ENCODE peak calls at places on chromosomes 2 and 18, in eight cellular contexts. U, H, Z, T, C, P, W and F are unnamed samples.

GRCh38 chr2:205754285-205754923 is 72.1 kb downstream of the NRP2 start:
- DNase-seq in W (no peak), C (no peak), H (no peak), P (no peak), T (no peak), U (no peak), Z (no peak), F (no peak)

GRCh38 chr2:29714333-29714732 is 207.1 kb downstream of the ALK start:
- DNase-seq in T (peak; percentile 10), P (no peak), U (no peak), Z (no peak), H (no peak), C (no peak), W (no peak), F (no peak)

GRCh38 chr2:11140492-11140891 is 14.8 kb upstream of the SLC66A3 start:
- DNase-seq in T (no peak), P (no peak), U (peak; percentile 47), W (no peak), H (no peak), Z (no peak), C (no peak), F (no peak)

GRCh38 chr2:150376627-150377335 is 110.7 kb downstream of the RND3 start:
- DNase-seq in T (peak; percentile 22), P (no peak), Z (no peak), U (peak; percentile 82), H (no peak), C (no peak), W (no peak), F (no peak)

GRCh38 chr18:74682998-74683311 is 85.3 kb downstream of the ZNF407 start:
- DNase-seq in T (no peak), U (peak; percentile 27), P (no peak), H (no peak), Z (no peak), W (no peak), C (no peak), F (no peak)

GRCh38 chr2:71070294-71071025 is 2.0 kb downstream of the NAGK start:
- DNase-seq in C (peak; percentile 81), Z (no peak), H (no peak), P (no peak), U (peak; percentile 43), T (peak; percentile 73), W (no peak), F (no peak)

GRCh38 chr2:202096736-202097135 is 23.7 kb downstream of the KIAA2012 start:
- DNase-seq in P (no peak), T (no peak), U (no peak), Z (no peak), H (no peak), W (no peak), C (no peak), F (no peak)

GRCh38 chr2:37523861-37524362 is 147.5 kb downstream of the CDC42EP3 start:
- DNase-seq in U (peak; percentile 86), W (peak; percentile 21), Z (no peak), T (no peak), P (no peak), H (no peak), C (no peak), F (no peak)

GRCh38 chr18:48061781-48062570 is 131.5 kb upstream of the SMAD2 start:
- DNase-seq in W (no peak), U (no peak), T (no peak), H (no peak), C (no peak), Z (no peak), P (no peak), F (no peak)

GRCh38 chr2:106565599-106565998 is 78.4 kb downstream of the CD8B2 start:
- DNase-seq in W (no peak), H (no peak), T (no peak), C (no peak), P (no peak), U (no peak), Z (no peak), F (no peak)

GRCh38 chr18:22624171-22624570 is 206.5 kb upstream of the CTAGE1 start:
- DNase-seq in H (no peak), U (no peak), C (no peak), Z (no peak), P (no peak), T (no peak), W (no peak), F (no peak)

GRCh38 chr2:172819943-172820342 is 84.3 kb downstream of the RAPGEF4 start:
- DNase-seq in P (no peak), H (no peak), Z (no peak), U (no peak), T (no peak), C (no peak), W (no peak), F (no peak)

GRCh38 chr2:38601463-38602135 is 1.1 kb downstream of the HNRNPLL start:
- DNase-seq in W (no peak), P (no peak), U (peak; percentile 63), Z (no peak), H (no peak), T (peak; percentile 56), C (peak; percentile 30), F (no peak)

GRCh38 chr2:127612111-127612822 is 33.7 kb upstream of the GPR17 start:
- DNase-seq in P (peak; percentile 34), U (no peak), T (no peak), H (peak; percentile 33), C (peak; percentile 33), W (peak; percentile 5), Z (no peak), F (peak; percentile 17)

GRCh38 chr2:125070726-125071505 is 1045.8 kb downstream of the CNTNAP5 start:
- DNase-seq in H (no peak), Z (no peak), P (no peak), C (no peak), U (no peak), T (peak; percentile 3), W (no peak), F (no peak)

GRCh38 chr2:135819211-135819610 is 17.8 kb downstream of the LCT start:
- DNase-seq in W (peak; percentile 35), H (no peak), P (no peak), U (no peak), Z (no peak), C (peak; percentile 69), T (peak; percentile 71), F (no peak)

GRCh38 chr18:32271649-32272324 is 81.9 kb downstream of the MEP1B start:
- DNase-seq in W (peak; percentile 21), T (peak; percentile 83), P (no peak), U (peak; percentile 76), C (peak; percentile 66), H (no peak), Z (no peak), F (no peak)

GRCh38 chr2:150688016-150688415 is 200.5 kb upstream of the RND3 start:
- DNase-seq in W (no peak), C (no peak), U (peak; percentile 59), P (no peak), H (no peak), T (no peak), Z (no peak), F (no peak)

GRCh38 chr2:147297820-147298219 is 547.0 kb upstream of the ACVR2A start:
- DNase-seq in H (no peak), C (no peak), Z (no peak), U (no peak), W (no peak), T (no peak), P (no peak), F (peak; percentile 3)

GRCh38 chr2:46460241-46460921 is 19.0 kb upstream of the TMEM247 start:
- DNase-seq in W (no peak), T (no peak), P (no peak), H (peak; percentile 69), C (no peak), U (no peak), Z (peak; percentile 77), F (no peak)

GRCh38 chr2:8544786-8545631 is 136.8 kb upstream of the ID2 start:
- DNase-seq in H (no peak), P (peak; percentile 70), T (peak; percentile 42), Z (peak; percentile 68), U (peak; percentile 63), C (peak; percentile 86), W (peak; percentile 73), F (peak; percentile 72)

DNA sequence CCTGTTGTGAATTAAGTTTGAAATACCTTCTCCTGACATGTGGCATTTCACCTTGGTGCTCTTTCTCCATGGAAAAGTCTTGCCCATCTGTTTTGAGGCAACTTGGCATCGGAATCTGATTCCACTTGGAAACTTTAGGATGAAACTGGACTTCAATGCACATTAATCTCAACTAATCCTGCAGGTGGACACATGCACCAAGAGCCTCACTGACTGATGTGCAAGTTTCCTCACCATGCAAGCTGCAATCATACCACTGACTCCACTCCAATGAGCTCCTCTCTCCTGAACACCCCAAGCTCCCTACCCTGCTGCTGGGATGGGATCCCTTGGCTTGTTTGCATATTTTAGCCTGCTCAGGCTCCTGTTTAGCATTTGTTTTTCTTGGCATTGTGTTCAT is 141.7 kb downstream of the OSR1 start:
- DNase-seq in C (no peak), T (no peak), Z (no peak), U (peak; percentile 30), W (no peak), P (no peak), H (no peak), F (no peak)
- H3K27me3 ChIP-seq in C (no peaks in the 10 kb centered on the region), T (no peaks in the 10 kb centered on the region), Z (no peaks in the 10 kb centered on the region), U (no peaks in the 10 kb centered on the region), W (no peaks in the 10 kb centered on the region), P (no peaks in the 10 kb centered on the region), H (no peaks in the 10 kb centered on the region), F (no peaks in the 10 kb centered on the region)

DNA sequence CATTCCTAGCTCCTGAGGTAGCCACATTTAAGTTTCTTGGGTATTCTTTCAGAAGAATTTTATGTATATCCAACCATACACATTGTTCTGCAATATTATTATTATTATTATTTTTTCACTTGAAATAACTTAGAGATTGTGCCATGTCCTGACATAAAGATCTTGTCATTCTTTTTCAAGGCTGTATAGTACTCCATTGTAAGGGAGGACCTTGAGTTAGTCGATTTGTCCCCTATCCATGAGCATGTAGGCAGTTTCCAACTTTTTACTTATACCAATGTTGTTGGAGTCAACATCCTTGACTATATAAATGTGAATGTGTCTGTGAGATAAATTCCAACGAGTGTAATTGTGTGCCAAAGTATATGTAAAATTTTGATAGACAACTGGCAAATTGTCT is 891 bp upstream of the EGR4 start:
- DNase-seq in T (no peak), Z (no peak), P (no peak), W (no peak), C (no peak), H (no peak), U (no peak), F (no peak)
- H3K27me3 ChIP-seq in T (peaks cover 85% of the 10 kb centered on the region), Z (peaks cover 98% of the 10 kb centered on the region), P (peaks cover 28% of the 10 kb centered on the region), W (peaks cover 90% of the 10 kb centered on the region), C (peaks cover 75% of the 10 kb centered on the region), H (no peaks in the 10 kb centered on the region), U (peaks cover 73% of the 10 kb centered on the region), F (peaks cover 82% of the 10 kb centered on the region)

GRCh38 chr2:100321881-100322820 is at the start of gene LONRF2:
- DNase-seq in C (peak; percentile 79), Z (peak; percentile 39), U (peak; percentile 75), H (peak; percentile 90), W (no peak), T (peak; percentile 62), P (no peak), F (no peak)
- H3K27me3 ChIP-seq in C (peaks cover 49% of the 10 kb centered on the region), Z (peaks cover 42% of the 10 kb centered on the region), U (peaks cover 40% of the 10 kb centered on the region), H (no peaks in the 10 kb centered on the region), W (peaks cover 62% of the 10 kb centered on the region), T (peaks cover 63% of the 10 kb centered on the region), P (peaks cover 12% of the 10 kb centered on the region), F (peaks cover 66% of the 10 kb centered on the region)

DNA sequence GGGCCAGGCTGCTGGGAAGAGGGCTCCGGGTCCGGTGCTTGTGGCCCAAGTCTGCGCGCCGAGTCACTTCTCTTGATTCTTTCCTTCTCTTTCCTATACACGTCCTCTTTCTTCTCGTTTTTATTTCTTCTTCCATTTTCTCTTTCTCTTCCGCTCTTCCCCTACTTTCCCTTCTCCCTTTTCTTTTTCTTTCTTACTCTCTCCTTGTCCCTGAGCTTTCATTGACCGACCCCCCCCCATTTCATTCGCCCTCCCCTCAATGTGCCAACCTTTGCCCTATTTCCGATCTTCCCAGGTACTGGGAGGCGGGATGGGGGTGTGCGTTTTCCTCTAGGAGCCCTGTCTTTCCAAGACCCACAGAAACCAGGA is 1.8 kb downstream of the ONECUT2 start:
- DNase-seq in C (no peak), Z (no peak), P (no peak), H (no peak), W (no peak), T (no peak), U (no peak), F (no peak)
- H3K27me3 ChIP-seq in C (peaks cover 92% of the 10 kb centered on the region), Z (peaks cover 97% of the 10 kb centered on the region), P (peaks cover 79% of the 10 kb centered on the region), H (no peaks in the 10 kb centered on the region), W (peaks cover 94% of the 10 kb centered on the region), T (peaks cover 93% of the 10 kb centered on the region), U (peaks cover 89% of the 10 kb centered on the region), F (peaks cover 90% of the 10 kb centered on the region)